ENCODE peak calls at places on chromosome 12, in eight cellular contexts. G is breast epithelium, T is heart left ventricle, O is ovary, R is kidney, K is ascending aorta, B is coronary artery, I is cardiac fibroblast. W is an unnamed sample.

GRCh38 chr12:61821381-61821780 is 438.8 kb upstream of the USP15 start:
- DNase-seq in G (no peak), T (no peak), O (no peak), R (no peak), K (no peak), B (no peak), I (no peak), W (no peak)

GRCh38 chr12:110284597-110284996 is 3.5 kb downstream of the ATP2A2 start:
- DNase-seq in G (no peak), T (no peak), O (no peak), R (no peak), K (no peak), B (no peak), I (no peak), W (no peak)

GRCh38 chr12:15546102-15546701 is 223.9 kb downstream of the PTPRO start:
- DNase-seq in G (no peak), T (no peak), O (no peak), R (no peak), K (no peak), B (no peak), I (no peak), W (no peak)

GRCh38 chr12:49389092-49389703 is 21.9 kb downstream of the SPATS2 start:
- DNase-seq in G (no peak), T (no peak), O (no peak), R (peak), K (no peak), B (no peak), I (no peak), W (peak)

GRCh38 chr12:95130096-95130495 is 56.7 kb upstream of the NR2C1 start:
- DNase-seq in G (no peak), T (no peak), O (no peak), R (no peak), K (no peak), B (no peak), I (peak), W (no peak)

GRCh38 chr12:11824069-11824468 is 174.6 kb downstream of the ETV6 start:
- DNase-seq in G (no peak), T (no peak), O (no peak), R (no peak), K (no peak), B (no peak), I (no peak), W (no peak)

GRCh38 chr12:94049718-94050117 is 98.7 kb upstream of the PLXNC1 start:
- DNase-seq in G (no peak), T (no peak), O (no peak), R (no peak), K (no peak), B (no peak), I (no peak), W (no peak)

GRCh38 chr12:31588976-31589375 is 2.0 kb downstream of the DENND5B start:
- DNase-seq in G (no peak), T (no peak), O (no peak), R (no peak), K (no peak), B (no peak), I (peak), W (no peak)

GRCh38 chr12:51970904-51971646 is 19.6 kb downstream of the ACVR1B start:
- DNase-seq in G (no peak), T (no peak), O (no peak), R (no peak), K (no peak), B (peak), I (peak), W (peak)

GRCh38 chr12:6020930-6021329 is 75.9 kb upstream of the ANO2 start:
- DNase-seq in G (no peak), T (no peak), O (no peak), R (no peak), K (no peak), B (no peak), I (no peak), W (no peak)

GRCh38 chr12:29148958-29149690 is at the start of gene FAR2:
- DNase-seq in G (no peak), T (peak), O (no peak), R (peak), K (no peak), B (no peak), I (peak), W (peak)

GRCh38 chr12:78645956-78646355 is 218.6 kb upstream of the SYT1 start:
- DNase-seq in G (no peak), T (no peak), O (no peak), R (no peak), K (no peak), B (no peak), I (peak), W (no peak)

GRCh38 chr12:108040968-108041367 is 88.1 kb upstream of the WSCD2 start:
- DNase-seq in G (no peak), T (no peak), O (no peak), R (no peak), K (no peak), B (no peak), I (no peak), W (no peak)

GRCh38 chr12:113231275-113232231 is 10.3 kb downstream of the TPCN1 start:
- DNase-seq in G (no peak), T (no peak), O (no peak), R (peak), K (no peak), B (no peak), I (peak), W (no peak)

GRCh38 chr12:48994224-48995060 is 4.7 kb downstream of the DDN start:
- DNase-seq in G (no peak), T (peak), O (no peak), R (no peak), K (no peak), B (no peak), I (no peak), W (no peak)

GRCh38 chr12:65232490-65233077 is 45.9 kb upstream of the MSRB3 start:
- DNase-seq in G (no peak), T (no peak), O (no peak), R (no peak), K (no peak), B (no peak), I (peak), W (no peak)

GRCh38 chr12:124543052-124543590 is 24.3 kb downstream of the NCOR2 start:
- DNase-seq in G (no peak), T (no peak), O (peak), R (peak), K (no peak), B (no peak), I (no peak), W (peak)

GRCh38 chr12:6426882-6427671 is 17.7 kb upstream of the CD27 start:
- DNase-seq in G (no peak), T (no peak), O (no peak), R (peak), K (no peak), B (no peak), I (no peak), W (no peak)

GRCh38 chr12:52014567-52015392 is 8.0 kb downstream of the TAMALIN start:
- DNase-seq in G (no peak), T (no peak), O (no peak), R (no peak), K (no peak), B (no peak), I (no peak), W (peak)

GRCh38 chr12:113149361-113150150 is at the start of gene CFAP73:
- DNase-seq in G (peak), T (peak), O (no peak), R (peak), K (no peak), B (no peak), I (peak), W (peak)

GRCh38 chr12:401235-402126 is at the start of gene CCDC77:
- DNase-seq in G (peak), T (peak), O (peak), R (peak), K (peak), B (peak), I (peak), W (peak)

GRCh38 chr12:31967569-31967968 is 8.4 kb downstream of the RESF1 start:
- DNase-seq in G (no peak), T (no peak), O (no peak), R (no peak), K (no peak), B (no peak), I (no peak), W (no peak)

GRCh38 chr12:67155863-67156262 is 113.3 kb upstream of the CAND1 start:
- DNase-seq in G (no peak), T (no peak), O (no peak), R (no peak), K (no peak), B (no peak), I (no peak), W (no peak)

GRCh38 chr12:58443273-58443980 is 476.9 kb downstream of the LRIG3 start:
- DNase-seq in G (no peak), T (no peak), O (no peak), R (no peak), K (no peak), B (no peak), I (peak), W (peak)

GRCh38 chr12:102120886-102121285 is 903 bp downstream of the PARPBP start:
- DNase-seq in G (no peak), T (no peak), O (no peak), R (no peak), K (no peak), B (no peak), I (peak), W (no peak)

GRCh38 chr12:84994436-84994835 is 41.6 kb downstream of the TSPAN19 start:
- DNase-seq in G (no peak), T (no peak), O (no peak), R (no peak), K (no peak), B (no peak), I (no peak), W (no peak)

GRCh38 chr12:10339441-10339840 is 31.8 kb downstream of the KLRD1 start:
- DNase-seq in G (no peak), T (peak), O (no peak), R (no peak), K (no peak), B (no peak), I (peak), W (no peak)

GRCh38 chr12:28425531-28425930 is 235.3 kb downstream of the CCDC91 start:
- DNase-seq in G (no peak), T (no peak), O (no peak), R (no peak), K (no peak), B (no peak), I (no peak), W (no peak)

GRCh38 chr12:93884794-93885460 is 207.8 kb downstream of the CRADD start:
- DNase-seq in G (no peak), T (no peak), O (no peak), R (no peak), K (no peak), B (no peak), I (peak), W (no peak)

DNA sequence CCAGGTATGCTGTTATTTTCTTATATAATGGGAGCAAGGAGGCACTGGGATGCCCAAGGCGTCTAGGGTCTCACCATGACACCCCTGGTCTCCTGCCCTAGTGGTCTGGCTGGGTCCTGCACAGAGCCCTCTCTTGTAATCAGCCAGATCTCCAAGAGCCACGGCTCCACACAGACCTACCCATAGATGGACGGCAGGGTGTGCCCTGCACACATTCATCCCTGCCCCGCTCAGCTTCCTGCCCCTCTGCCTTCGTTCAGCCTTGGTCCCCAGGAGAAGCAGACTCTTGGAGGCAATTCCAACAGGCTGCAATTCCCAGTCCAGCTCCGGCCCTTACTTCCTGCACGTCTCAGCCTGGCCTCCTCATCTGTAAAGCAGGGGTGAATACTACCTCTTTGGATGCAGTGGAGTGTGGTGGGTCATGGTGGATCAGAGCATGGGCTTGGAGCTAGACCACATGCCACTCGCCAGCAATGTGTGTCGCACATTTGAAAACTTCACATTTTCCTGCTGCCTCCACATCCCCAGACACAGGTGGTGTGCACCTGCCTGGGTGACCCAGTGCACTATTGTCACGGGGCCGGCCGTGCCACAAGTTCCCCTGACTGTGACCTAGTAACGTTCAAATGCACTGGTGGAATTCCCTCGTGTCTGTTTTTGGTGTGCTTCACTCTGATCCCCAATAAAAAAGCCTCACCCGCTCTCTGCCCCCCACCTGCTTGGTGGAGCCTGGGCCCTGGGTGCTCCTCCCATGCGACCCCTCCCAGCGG is 171.1 kb upstream of the PRMT8 start:
- DNase-seq in G (no peak), T (no peak), O (no peak), R (peak), K (no peak), B (no peak), I (no peak), W (no peak)
- TF ChIP-seq CTCF in G (no peak), T (no peak), O (no peak), R (no peak), K (no peak), B (no peak), I (no peak), W (no peak)

GRCh38 chr12:96354844-96355534 is 45.2 kb downstream of the CDK17 start:
- DNase-seq in G (no peak), T (no peak), O (no peak), R (no peak), K (no peak), B (no peak), I (no peak), W (no peak)

GRCh38 chr12:96354326-96354725 is 45.9 kb downstream of the CDK17 start:
- DNase-seq in G (no peak), T (no peak), O (no peak), R (no peak), K (no peak), B (no peak), I (no peak), W (no peak)

GRCh38 chr12:96347130-96347699 is 53.0 kb downstream of the CDK17 start:
- DNase-seq in G (no peak), T (no peak), O (no peak), R (no peak), K (no peak), B (no peak), I (no peak), W (no peak)

GRCh38 chr12:96352161-96352835 is 47.9 kb downstream of the CDK17 start:
- DNase-seq in G (no peak), T (no peak), O (no peak), R (no peak), K (no peak), B (no peak), I (no peak), W (no peak)

DNA sequence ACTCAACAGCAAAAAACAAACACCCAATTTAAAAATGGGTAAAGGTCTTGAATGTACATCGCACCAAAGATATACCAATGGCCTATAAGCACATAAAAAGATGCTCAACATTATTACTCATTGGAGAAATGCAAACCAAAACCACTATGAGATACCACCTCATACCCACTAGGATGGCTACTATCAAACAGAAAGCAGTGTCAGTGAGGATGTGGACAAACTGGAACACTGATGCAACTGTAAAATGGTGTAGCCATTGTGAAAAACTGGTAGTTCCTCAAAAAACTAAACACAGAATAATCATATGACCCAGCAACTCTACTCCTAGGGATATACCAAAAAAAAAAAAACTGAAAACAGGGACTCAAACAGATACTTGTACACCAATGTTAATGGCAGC is 49.3 kb downstream of the CDK17 start:
- DNase-seq in G (no peak), T (no peak), O (no peak), R (no peak), K (no peak), B (no peak), I (no peak), W (no peak)
- TF ChIP-seq CTCF in G (no peak), T (no peak), O (no peak), R (no peak), K (no peak), B (no peak), I (no peak), W (no peak)

GRCh38 chr12:117101953-117102833 is 3.0 kb upstream of the TESC start:
- DNase-seq in G (no peak), T (peak), O (no peak), R (no peak), K (no peak), B (no peak), I (no peak), W (peak)

GRCh38 chr12:117100851-117101673 is 1.8 kb upstream of the TESC start:
- DNase-seq in G (no peak), T (peak), O (no peak), R (no peak), K (no peak), B (no peak), I (no peak), W (peak)

GRCh38 chr12:117098071-117098360 is 1.2 kb downstream of the TESC start:
- DNase-seq in G (no peak), T (no peak), O (no peak), R (no peak), K (no peak), B (no peak), I (no peak), W (no peak)

GRCh38 chr12:117098361-117099217 is 627 bp downstream of the TESC start:
- DNase-seq in G (no peak), T (peak), O (no peak), R (peak), K (no peak), B (no peak), I (no peak), W (peak)

DNA sequence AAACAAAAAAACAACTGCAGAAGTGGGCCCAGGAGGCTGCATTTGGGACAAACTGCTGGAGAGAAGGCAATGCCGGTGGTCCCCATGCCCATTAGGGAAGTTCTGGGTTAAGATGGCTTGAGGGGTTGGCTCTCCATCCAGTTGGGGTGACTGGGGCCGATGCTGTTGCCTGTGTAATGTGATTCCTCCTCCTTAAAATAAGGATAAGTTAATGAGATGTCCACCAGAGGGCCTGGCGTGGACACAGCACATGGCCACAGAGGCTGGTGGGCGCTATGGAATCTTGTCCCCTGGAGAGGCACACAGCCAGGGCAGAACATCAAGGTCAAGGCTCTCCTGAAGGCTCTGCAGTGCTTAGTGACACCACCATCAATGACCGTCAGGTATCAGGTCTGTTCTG is 1.0 kb upstream of the TESC start:
- DNase-seq in G (no peak), T (peak), O (no peak), R (peak), K (no peak), B (no peak), I (peak), W (peak)
- TF ChIP-seq CTCF in G (no peak), T (peak), O (no peak), R (no peak), K (no peak), B (no peak), I (peak), W (no peak)

DNA sequence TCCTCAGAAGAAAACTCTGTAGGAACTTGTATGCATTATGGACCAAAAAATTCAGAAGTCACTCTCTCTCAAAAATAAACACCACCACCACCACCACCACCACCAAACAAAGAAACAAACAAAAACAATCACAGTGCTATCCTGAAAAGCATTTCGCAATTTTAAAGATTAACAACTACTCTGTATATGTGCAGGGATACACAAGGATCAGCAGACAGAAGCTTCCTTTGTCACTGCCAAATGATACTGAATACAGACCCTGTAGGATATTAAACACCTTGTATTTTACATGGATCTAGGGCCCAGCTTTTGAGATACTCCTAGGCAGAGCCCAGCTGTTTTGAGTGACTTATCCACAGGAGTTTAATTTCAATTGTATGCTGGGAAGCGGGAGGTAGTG is 31.7 kb downstream of the ATP2B1 start:
- DNase-seq in G (no peak), T (no peak), O (no peak), R (no peak), K (no peak), B (no peak), I (no peak), W (no peak)
- TF ChIP-seq CTCF in G (no peak), T (no peak), O (no peak), R (no peak), K (no peak), B (no peak), I (no peak), W (no peak)

DNA sequence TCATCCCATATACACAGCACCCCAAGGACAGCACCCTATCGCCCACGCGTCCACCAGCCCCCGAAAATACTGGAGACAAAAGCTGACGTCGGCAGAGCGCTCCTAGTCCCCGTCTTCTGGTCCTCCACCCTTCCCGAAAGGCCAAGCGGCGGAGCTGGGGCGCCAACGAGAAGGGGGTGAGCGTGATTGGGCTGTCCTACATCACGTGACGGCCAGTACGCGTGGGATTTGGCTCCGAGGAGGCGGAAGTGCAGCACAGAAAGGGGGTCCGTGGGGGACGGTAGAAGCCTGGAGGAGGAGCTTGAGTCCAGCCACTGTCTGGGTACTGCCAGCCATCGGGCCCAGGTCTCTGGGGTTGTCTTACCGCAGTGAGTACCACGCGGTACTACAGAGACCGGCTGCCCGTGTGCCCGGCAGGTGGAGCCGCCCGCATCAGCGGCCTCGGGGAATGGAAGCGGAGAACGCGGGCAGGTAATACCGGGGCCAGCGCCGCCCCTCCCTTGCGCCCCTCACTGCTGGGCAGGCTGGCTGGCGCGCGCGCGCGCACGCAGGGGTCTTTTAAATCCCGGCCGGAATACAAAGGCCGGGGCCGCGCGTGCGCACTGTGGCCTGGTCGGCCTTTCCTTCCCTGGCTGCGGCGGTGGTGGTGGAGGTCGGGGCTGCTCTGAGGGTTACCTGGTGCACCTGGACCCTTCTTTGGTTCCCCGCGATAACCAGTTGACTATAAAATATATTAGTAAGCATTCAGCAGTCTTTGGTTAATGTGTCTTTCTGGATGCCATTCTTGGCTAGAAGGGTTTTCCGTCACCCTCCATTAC is at the start of gene TDG:
- DNase-seq in G (peak), T (peak), O (peak), R (peak), K (peak), B (peak), I (peak), W (peak)
- TF ChIP-seq CTCF in G (peak), T (peak), O (peak), R (no peak), K (no peak), B (no peak), I (no peak), W (no peak)

W was measured in glutamatergic neuron.